ENCODE peak calls at places on chromosomes 7 and 10, in eight cellular contexts. C is choroid plexus epithelial cell; A is fibroblast of pulmonary artery; H is GM13976; O is bronchial epithelial cell; K is upper lobe of right lung; S is AG04450; J is CD4-positive, alpha-beta T cell. V is an unnamed sample.

GRCh38 chr7:130070900-130071622 is 727 bp downstream of the KLHDC10 start:
- DNase-seq in S (no peak), A (peak), O (peak), K (no peak), H (no peak), C (peak), J (no peak), V (no peak)

GRCh38 chr10:105650311-105650710 is 1009.2 kb downstream of the SORCS3 start:
- DNase-seq in S (no peak), H (no peak), J (no peak), C (no peak), O (no peak), K (no peak), A (no peak), V (peak)

GRCh38 chr10:80457554-80458262 is 3.6 kb downstream of the TSPAN14 start:
- DNase-seq in S (no peak), C (no peak), J (no peak), O (no peak), H (no peak), A (no peak), K (no peak), V (no peak)

GRCh38 chr7:79624336-79624735 is 170.9 kb upstream of the MAGI2 start:
- DNase-seq in O (peak), J (no peak), K (no peak), A (no peak), H (no peak), C (no peak), S (no peak), V (no peak)

GRCh38 chr10:16787361-16787791 is 29.8 kb downstream of the RSU1 start:
- DNase-seq in K (no peak), O (no peak), C (no peak), H (no peak), S (no peak), J (peak), A (no peak), V (no peak)

GRCh38 chr10:30645340-30645827 is 15.8 kb upstream of the LYZL2 start:
- DNase-seq in S (no peak), K (no peak), H (no peak), O (no peak), C (peak), J (no peak), A (peak), V (peak)

GRCh38 chr10:26697922-26698608 is 564 bp downstream of the PDSS1 start:
- DNase-seq in J (no peak), S (no peak), K (no peak), O (no peak), A (no peak), C (peak), H (peak), V (peak)

GRCh38 chr7:13217762-13218161 is 530.3 kb downstream of the ARL4A start:
- DNase-seq in S (no peak), O (no peak), H (no peak), J (no peak), C (no peak), A (peak), K (no peak), V (no peak)

GRCh38 chr10:105956550-105956949 is 1208.0 kb downstream of the SORCS1 start:
- DNase-seq in O (no peak), C (no peak), S (no peak), H (no peak), A (no peak), K (no peak), J (no peak), V (no peak)

GRCh38 chr7:134114992-134115391 is 12.1 kb upstream of the LRGUK start:
- DNase-seq in A (no peak), C (no peak), S (no peak), O (no peak), J (no peak), K (no peak), H (no peak), V (no peak)

GRCh38 chr7:13633857-13634256 is 355.6 kb downstream of the ETV1 start:
- DNase-seq in K (no peak), O (peak), S (no peak), A (peak), C (peak), H (no peak), J (no peak), V (no peak)

GRCh38 chr10:80518143-80518806 is 19.4 kb upstream of the SH2D4B start:
- DNase-seq in A (no peak), S (no peak), C (no peak), K (no peak), H (peak), O (no peak), J (no peak), V (no peak)

GRCh38 chr10:68562666-68563522 is 2.8 kb downstream of the TET1 start:
- DNase-seq in A (peak), K (no peak), J (no peak), C (peak), O (peak), S (no peak), H (no peak), V (peak)

GRCh38 chr10:3452683-3453388 is 280.3 kb upstream of the PITRM1 start:
- DNase-seq in K (no peak), A (peak), C (peak), S (peak), J (no peak), O (peak), H (no peak), V (no peak)

GRCh38 chr7:129796186-129796775 is 156.5 kb downstream of the UBE2H start:
- DNase-seq in S (no peak), J (no peak), K (no peak), C (no peak), H (no peak), O (no peak), A (no peak), V (no peak)

GRCh38 chr10:86968271-86968993 is at the start of gene ADIRF:
- DNase-seq in K (peak), S (no peak), H (peak), J (no peak), O (peak), A (no peak), C (no peak), V (no peak)

GRCh38 chr7:106732045-106732444 is 71.1 kb upstream of the CCDC71L start:
- DNase-seq in S (no peak), J (no peak), H (no peak), C (no peak), O (no peak), A (no peak), K (no peak), V (no peak)

GRCh38 chr10:102398172-102399020 is 2.9 kb downstream of the NFKB2 start:
- DNase-seq in J (no peak), O (no peak), A (no peak), K (peak), S (no peak), H (no peak), C (no peak), V (no peak)

GRCh38 chr7:34128762-34129161 is 223.4 kb downstream of the BMPER start:
- DNase-seq in H (no peak), C (peak), J (no peak), A (peak), O (no peak), K (no peak), S (no peak), V (no peak)

GRCh38 chr7:42372498-42372897 is 135.5 kb upstream of the GLI3 start:
- DNase-seq in A (no peak), J (no peak), C (no peak), O (no peak), S (no peak), K (no peak), H (no peak), V (no peak)

GRCh38 chr10:14621037-14621436 is 153.7 kb downstream of the FAM107B start:
- DNase-seq in J (no peak), K (no peak), C (peak), A (no peak), S (no peak), O (no peak), H (no peak), V (no peak)

GRCh38 chr10:14616465-14616864 is 158.2 kb downstream of the FAM107B start:
- DNase-seq in O (no peak), S (no peak), J (no peak), K (no peak), A (no peak), H (no peak), C (no peak), V (no peak)

GRCh38 chr10:14617125-14617524 is 157.6 kb downstream of the FAM107B start:
- DNase-seq in A (no peak), O (peak), H (no peak), K (no peak), J (no peak), S (no peak), C (no peak), V (no peak)

GRCh38 chr10:14618669-14619068 is 156.0 kb downstream of the FAM107B start:
- DNase-seq in O (no peak), K (no peak), C (no peak), H (no peak), J (no peak), A (no peak), S (no peak), V (no peak)

GRCh38 chr10:14617850-14618249 is 156.8 kb downstream of the FAM107B start:
- DNase-seq in C (peak), K (no peak), S (no peak), A (peak), H (no peak), J (no peak), O (peak), V (no peak)
- TF ChIP-seq CTCF in C (peak), K (peak), S (no peak), A (peak), H (no peak), J (no peak), O (peak), V (no peak)

DNA sequence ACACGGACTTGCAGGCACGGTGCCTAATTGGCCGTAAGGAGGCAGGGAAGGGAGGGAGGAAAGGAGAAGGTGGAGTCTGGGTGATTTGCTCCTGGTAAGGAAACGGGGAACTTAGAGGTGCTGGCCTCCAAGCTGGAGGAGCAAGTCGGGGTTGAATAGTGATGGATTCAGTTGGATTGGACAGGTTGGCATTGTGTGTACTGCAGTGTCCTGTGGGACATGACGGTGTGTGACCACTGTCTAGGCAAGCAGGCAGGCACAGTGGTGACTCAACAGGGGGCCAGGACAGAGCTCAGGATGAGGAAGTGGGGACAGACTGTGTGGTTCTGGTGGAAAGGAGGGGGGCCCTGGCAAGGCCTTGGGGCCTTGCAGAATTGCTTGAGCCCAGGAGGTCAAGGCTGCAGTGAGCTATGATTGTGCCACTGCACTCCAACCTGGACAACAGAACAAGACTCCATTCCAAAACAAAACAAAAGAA is 48.8 kb downstream of the COL26A1 start:
- DNase-seq in C (no peak), O (no peak), H (no peak), J (no peak), A (no peak), K (no peak), S (no peak), V (no peak)
- TF ChIP-seq CTCF in C (no peak), O (no peak), H (no peak), J (peak), A (no peak), K (no peak), S (no peak), V (no peak)

GRCh38 chr10:59363446-59363958 is 1.2 kb upstream of the FAM13C start:
- DNase-seq in J (no peak), A (no peak), S (no peak), O (no peak), K (no peak), C (no peak), H (no peak), V (no peak)

GRCh38 chr10:59360605-59361515 is 1.5 kb downstream of the FAM13C start:
- DNase-seq in K (no peak), A (peak), S (no peak), H (no peak), O (no peak), J (no peak), C (no peak), V (no peak)

GRCh38 chr10:59362991-59363390 is 642 bp upstream of the FAM13C start:
- DNase-seq in O (peak), C (peak), J (no peak), S (no peak), A (peak), H (no peak), K (peak), V (peak)

GRCh38 chr10:59361659-59362183 is 628 bp downstream of the FAM13C start:
- DNase-seq in A (peak), S (no peak), J (no peak), K (no peak), C (no peak), H (no peak), O (peak), V (no peak)

GRCh38 chr10:59362184-59362966 is at the start of gene FAM13C:
- DNase-seq in J (no peak), C (peak), K (peak), A (peak), O (peak), H (peak), S (no peak), V (peak)
- TF ChIP-seq CTCF in J (no peak), C (no peak), K (no peak), A (no peak), O (no peak), H (no peak), S (no peak), V (no peak)

DNA sequence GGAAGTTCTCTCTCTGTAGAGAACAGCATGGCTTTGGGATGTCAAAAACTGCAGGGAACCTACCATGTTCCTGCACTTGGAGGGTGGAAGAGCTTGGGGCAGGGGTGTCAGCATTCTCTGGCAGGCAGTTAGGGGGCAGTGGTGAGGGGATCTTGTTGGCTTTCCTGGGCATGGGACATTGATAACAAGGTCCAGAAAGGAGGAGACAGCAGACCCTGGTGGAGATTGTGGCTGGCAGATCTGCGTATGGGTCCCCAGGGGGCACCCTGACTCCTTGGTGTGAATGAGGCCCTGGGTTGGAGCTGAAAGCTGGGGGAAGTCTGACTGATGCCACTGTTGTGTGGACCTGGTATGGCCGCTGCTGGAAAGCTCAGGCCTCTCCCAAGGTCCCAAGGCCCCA is 22.9 kb upstream of the CAMK2B start:
- DNase-seq in C (peak), S (peak), K (no peak), H (peak), O (peak), J (no peak), A (peak), V (no peak)
- TF ChIP-seq CTCF in C (peak), S (peak), K (no peak), H (peak), O (peak), J (no peak), A (peak), V (no peak)

DNA sequence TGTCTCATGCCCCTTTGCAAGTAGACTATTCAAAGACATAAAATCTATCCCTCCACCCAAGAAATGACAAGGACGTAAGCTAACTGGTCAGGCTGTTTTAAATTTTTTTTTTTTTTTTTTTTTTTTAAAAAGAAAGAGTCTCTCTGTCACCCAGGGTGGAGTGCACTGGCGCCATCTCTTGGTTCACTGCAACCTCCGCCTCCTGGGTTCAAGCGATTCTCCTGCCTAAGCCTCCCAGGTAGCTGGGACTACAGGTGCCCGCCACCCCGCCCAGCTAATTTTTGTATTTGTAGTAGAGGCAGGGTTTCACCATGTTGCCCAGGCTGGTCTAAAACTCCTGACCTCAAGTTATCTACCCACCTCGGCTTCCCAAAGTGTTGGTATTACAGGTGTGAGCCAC is 11.2 kb downstream of the TRA2A start:
- DNase-seq in H (no peak), C (no peak), J (no peak), K (no peak), O (no peak), A (no peak), S (no peak), V (no peak)
- TF ChIP-seq CTCF in H (no peak), C (peak), J (no peak), K (no peak), O (no peak), A (no peak), S (peak), V (no peak)

GRCh38 chr7:149811221-149811620 is 27.0 kb upstream of the ZNF862 start:
- DNase-seq in C (peak), O (no peak), H (no peak), J (no peak), K (no peak), S (no peak), A (no peak), V (no peak)
- TF ChIP-seq CTCF in C (peak), O (peak), H (no peak), J (no peak), K (no peak), S (peak), A (peak), V (no peak)

GRCh38 chr10:103734731-103735130 is 120.6 kb downstream of the SH3PXD2A start:
- DNase-seq in A (no peak), O (no peak), H (no peak), K (no peak), C (no peak), S (no peak), J (no peak), V (no peak)
- TF ChIP-seq CTCF in A (no peak), O (no peak), H (no peak), K (no peak), C (no peak), S (no peak), J (no peak), V (no peak)